ENCODE peak calls at places on chromosomes 6 and 20, in eight cellular contexts. One of them, this sample, is unnamed.

GRCh38 chr6:18323935-18324707 is 59.8 kb upstream of the DEK start:
- DNase-seq in hepatocyte: peak
- DNase-seq in left ventricle myocardium inferior: no peak
- DNase-seq in fibroblast of pulmonary artery: peak
- DNase-seq in psoas muscle: no peak
- DNase-seq in dorsolateral prefrontal cortex: no peak
- DNase-seq in A673: peak
- DNase-seq in choroid plexus epithelial cell: peak
- DNase-seq in this sample: peak

GRCh38 chr20:49583669-49584417 is 15.9 kb upstream of the PTGIS start:
- DNase-seq in left ventricle myocardium inferior: peak
- DNase-seq in dorsolateral prefrontal cortex: no peak
- DNase-seq in hepatocyte: peak
- DNase-seq in choroid plexus epithelial cell: peak
- DNase-seq in A673: no peak
- DNase-seq in fibroblast of pulmonary artery: peak
- DNase-seq in psoas muscle: peak
- DNase-seq in this sample: peak

GRCh38 chr6:15901141-15902115 is 227.5 kb upstream of the MYLIP start:
- DNase-seq in psoas muscle: no peak
- DNase-seq in left ventricle myocardium inferior: no peak
- DNase-seq in choroid plexus epithelial cell: no peak
- DNase-seq in hepatocyte: peak
- DNase-seq in dorsolateral prefrontal cortex: no peak
- DNase-seq in A673: no peak
- DNase-seq in fibroblast of pulmonary artery: no peak
- DNase-seq in this sample: no peak

GRCh38 chr6:4351857-4352669 is 216.7 kb upstream of the ECI2 start:
- DNase-seq in fibroblast of pulmonary artery: peak
- DNase-seq in dorsolateral prefrontal cortex: peak
- DNase-seq in A673: peak
- DNase-seq in left ventricle myocardium inferior: peak
- DNase-seq in hepatocyte: peak
- DNase-seq in choroid plexus epithelial cell: peak
- DNase-seq in psoas muscle: peak
- DNase-seq in this sample: peak

GRCh38 chr6:152068622-152069261 is 261.3 kb downstream of the ESR1 start:
- DNase-seq in choroid plexus epithelial cell: peak
- DNase-seq in left ventricle myocardium inferior: no peak
- DNase-seq in dorsolateral prefrontal cortex: no peak
- DNase-seq in psoas muscle: no peak
- DNase-seq in hepatocyte: no peak
- DNase-seq in fibroblast of pulmonary artery: peak
- DNase-seq in A673: peak
- DNase-seq in this sample: peak

GRCh38 chr6:30743099-30744053 is 889 bp upstream of the FLOT1 start:
- DNase-seq in choroid plexus epithelial cell: peak
- DNase-seq in hepatocyte: no peak
- DNase-seq in dorsolateral prefrontal cortex: no peak
- DNase-seq in left ventricle myocardium inferior: no peak
- DNase-seq in fibroblast of pulmonary artery: peak
- DNase-seq in psoas muscle: peak
- DNase-seq in A673: peak
- DNase-seq in this sample: peak

GRCh38 chr6:131159578-131159977 is 24.3 kb downstream of the AKAP7 start:
- DNase-seq in choroid plexus epithelial cell: peak
- DNase-seq in hepatocyte: no peak
- DNase-seq in fibroblast of pulmonary artery: peak
- DNase-seq in A673: no peak
- DNase-seq in left ventricle myocardium inferior: no peak
- DNase-seq in psoas muscle: no peak
- DNase-seq in dorsolateral prefrontal cortex: no peak
- DNase-seq in this sample: peak

GRCh38 chr6:30894381-30894780 is 10.1 kb downstream of the DDR1 start:
- DNase-seq in dorsolateral prefrontal cortex: no peak
- DNase-seq in A673: no peak
- DNase-seq in hepatocyte: no peak
- DNase-seq in fibroblast of pulmonary artery: no peak
- DNase-seq in choroid plexus epithelial cell: no peak
- DNase-seq in left ventricle myocardium inferior: no peak
- DNase-seq in psoas muscle: no peak
- DNase-seq in this sample: no peak

GRCh38 chr20:23362392-23363256 is 642 bp downstream of the GZF1 start:
- DNase-seq in fibroblast of pulmonary artery: peak
- DNase-seq in dorsolateral prefrontal cortex: peak
- DNase-seq in psoas muscle: peak
- DNase-seq in choroid plexus epithelial cell: peak
- DNase-seq in left ventricle myocardium inferior: peak
- DNase-seq in hepatocyte: peak
- DNase-seq in A673: peak
- DNase-seq in this sample: peak

GRCh38 chr6:30213654-30213998 is 420 bp upstream of the TRIM26 start:
- DNase-seq in dorsolateral prefrontal cortex: no peak
- DNase-seq in psoas muscle: no peak
- DNase-seq in hepatocyte: no peak
- DNase-seq in left ventricle myocardium inferior: no peak
- DNase-seq in fibroblast of pulmonary artery: no peak
- DNase-seq in choroid plexus epithelial cell: no peak
- DNase-seq in A673: no peak
- DNase-seq in this sample: no peak

GRCh38 chr6:42331019-42331418 is 113.4 kb upstream of the MRPS10 start:
- DNase-seq in psoas muscle: no peak
- DNase-seq in left ventricle myocardium inferior: no peak
- DNase-seq in fibroblast of pulmonary artery: no peak
- DNase-seq in hepatocyte: no peak
- DNase-seq in choroid plexus epithelial cell: no peak
- DNase-seq in A673: peak
- DNase-seq in dorsolateral prefrontal cortex: no peak
- DNase-seq in this sample: no peak

GRCh38 chr20:50401587-50402343 is 108.4 kb upstream of the PTPN1 start:
- DNase-seq in choroid plexus epithelial cell: no peak
- DNase-seq in psoas muscle: no peak
- DNase-seq in left ventricle myocardium inferior: no peak
- DNase-seq in hepatocyte: no peak
- DNase-seq in fibroblast of pulmonary artery: no peak
- DNase-seq in A673: no peak
- DNase-seq in dorsolateral prefrontal cortex: no peak
- DNase-seq in this sample: no peak

GRCh38 chr20:47499053-47499452 is 2.6 kb upstream of the NCOA3 start:
- DNase-seq in left ventricle myocardium inferior: no peak
- DNase-seq in fibroblast of pulmonary artery: no peak
- DNase-seq in choroid plexus epithelial cell: no peak
- DNase-seq in psoas muscle: no peak
- DNase-seq in dorsolateral prefrontal cortex: no peak
- DNase-seq in A673: no peak
- DNase-seq in hepatocyte: no peak
- DNase-seq in this sample: no peak

GRCh38 chr6:43865947-43866346 is 95.9 kb downstream of the VEGFA start:
- DNase-seq in A673: peak
- DNase-seq in dorsolateral prefrontal cortex: no peak
- DNase-seq in hepatocyte: peak
- DNase-seq in psoas muscle: no peak
- DNase-seq in left ventricle myocardium inferior: no peak
- DNase-seq in fibroblast of pulmonary artery: no peak
- DNase-seq in choroid plexus epithelial cell: no peak
- DNase-seq in this sample: no peak

GRCh38 chr20:44773070-44773829 is 27.6 kb downstream of the KCNK15 start:
- DNase-seq in dorsolateral prefrontal cortex: no peak
- DNase-seq in choroid plexus epithelial cell: no peak
- DNase-seq in hepatocyte: no peak
- DNase-seq in left ventricle myocardium inferior: no peak
- DNase-seq in A673: no peak
- DNase-seq in psoas muscle: no peak
- DNase-seq in fibroblast of pulmonary artery: no peak
- DNase-seq in this sample: no peak

GRCh38 chr6:35360349-35361138 is 18.2 kb downstream of the PPARD start:
- DNase-seq in dorsolateral prefrontal cortex: peak
- DNase-seq in hepatocyte: peak
- DNase-seq in left ventricle myocardium inferior: peak
- DNase-seq in fibroblast of pulmonary artery: peak
- DNase-seq in A673: no peak
- DNase-seq in choroid plexus epithelial cell: peak
- DNase-seq in psoas muscle: peak
- DNase-seq in this sample: peak
- H3K4me3 ChIP-seq in dorsolateral prefrontal cortex: no peak
- H3K4me3 ChIP-seq in hepatocyte: no peak
- H3K4me3 ChIP-seq in left ventricle myocardium inferior: no peak
- H3K4me3 ChIP-seq in fibroblast of pulmonary artery: no peak
- H3K4me3 ChIP-seq in A673: no peak
- H3K4me3 ChIP-seq in choroid plexus epithelial cell: no peak
- H3K4me3 ChIP-seq in psoas muscle: no peak
- H3K4me3 ChIP-seq in this sample: no peak

GRCh38 chr20:46127396-46128010 is 9.4 kb downstream of the CD40 start:
- DNase-seq in choroid plexus epithelial cell: no peak
- DNase-seq in A673: no peak
- DNase-seq in hepatocyte: no peak
- DNase-seq in left ventricle myocardium inferior: no peak
- DNase-seq in psoas muscle: no peak
- DNase-seq in fibroblast of pulmonary artery: no peak
- DNase-seq in dorsolateral prefrontal cortex: no peak
- DNase-seq in this sample: no peak

GRCh38 chr20:46129955-46130481 is 11.9 kb downstream of the CD40 start:
- DNase-seq in psoas muscle: no peak
- DNase-seq in choroid plexus epithelial cell: no peak
- DNase-seq in A673: no peak
- DNase-seq in hepatocyte: no peak
- DNase-seq in left ventricle myocardium inferior: no peak
- DNase-seq in dorsolateral prefrontal cortex: no peak
- DNase-seq in fibroblast of pulmonary artery: no peak
- DNase-seq in this sample: no peak

GRCh38 chr20:46130534-46130933 is 12.4 kb downstream of the CD40 start:
- DNase-seq in left ventricle myocardium inferior: no peak
- DNase-seq in fibroblast of pulmonary artery: no peak
- DNase-seq in dorsolateral prefrontal cortex: no peak
- DNase-seq in A673: no peak
- DNase-seq in choroid plexus epithelial cell: no peak
- DNase-seq in hepatocyte: no peak
- DNase-seq in psoas muscle: no peak
- DNase-seq in this sample: no peak

GRCh38 chr20:46126440-46127056 is 8.4 kb downstream of the CD40 start:
- DNase-seq in psoas muscle: no peak
- DNase-seq in left ventricle myocardium inferior: no peak
- DNase-seq in dorsolateral prefrontal cortex: no peak
- DNase-seq in hepatocyte: no peak
- DNase-seq in A673: no peak
- DNase-seq in fibroblast of pulmonary artery: no peak
- DNase-seq in choroid plexus epithelial cell: no peak
- DNase-seq in this sample: no peak

DNA sequence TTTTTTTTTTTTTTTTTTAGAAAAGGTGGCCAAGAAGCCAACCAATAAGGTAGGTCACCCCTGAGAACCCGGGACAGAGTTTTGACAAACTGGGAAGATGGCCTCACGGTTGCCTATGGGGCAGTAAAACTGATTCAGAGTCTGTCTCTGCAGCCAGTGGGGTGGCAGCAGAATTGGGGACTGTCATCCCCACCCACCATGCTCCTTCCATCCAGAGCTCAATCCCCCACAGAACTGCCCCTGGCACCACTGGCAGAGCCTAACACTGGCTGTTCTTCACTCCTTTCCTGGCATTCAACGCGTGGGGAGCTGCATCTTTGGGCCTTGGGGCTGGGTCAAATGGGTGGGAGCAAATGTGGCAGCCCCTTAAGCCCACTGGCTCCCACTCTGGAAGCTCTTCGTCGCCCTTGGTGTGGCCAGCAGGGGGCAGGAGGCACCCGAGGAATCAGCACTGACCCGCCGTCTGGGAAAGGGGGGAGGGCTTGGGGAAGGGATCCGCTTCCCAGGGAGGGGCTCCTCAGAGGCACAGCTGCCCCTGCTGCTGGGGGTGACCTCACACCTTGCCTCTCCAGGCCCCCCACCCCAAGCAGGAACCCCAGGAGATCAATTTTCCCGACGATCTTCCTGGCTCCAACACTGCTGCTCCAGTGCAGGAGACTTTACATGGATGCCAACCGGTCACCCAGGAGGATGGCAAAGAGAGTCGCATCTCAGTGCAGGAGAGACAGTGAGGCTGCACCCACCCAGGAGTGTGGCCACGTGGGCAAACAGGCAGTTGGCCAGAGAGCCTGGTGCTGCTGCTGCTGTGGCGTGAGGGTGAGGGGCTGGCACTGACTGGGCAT is 10.4 kb downstream of the CD40 start:
- DNase-seq in fibroblast of pulmonary artery: peak
- DNase-seq in dorsolateral prefrontal cortex: peak
- DNase-seq in hepatocyte: peak
- DNase-seq in psoas muscle: no peak
- DNase-seq in choroid plexus epithelial cell: peak
- DNase-seq in A673: peak
- DNase-seq in left ventricle myocardium inferior: no peak
- DNase-seq in this sample: peak
- TF ChIP-seq CTCF in fibroblast of pulmonary artery: peak
- TF ChIP-seq CTCF in dorsolateral prefrontal cortex: peak
- TF ChIP-seq CTCF in hepatocyte: peak
- TF ChIP-seq CTCF in psoas muscle: peak
- TF ChIP-seq CTCF in choroid plexus epithelial cell: peak
- TF ChIP-seq CTCF in A673: peak
- TF ChIP-seq CTCF in left ventricle myocardium inferior: peak
- TF ChIP-seq CTCF in this sample: peak

DNA sequence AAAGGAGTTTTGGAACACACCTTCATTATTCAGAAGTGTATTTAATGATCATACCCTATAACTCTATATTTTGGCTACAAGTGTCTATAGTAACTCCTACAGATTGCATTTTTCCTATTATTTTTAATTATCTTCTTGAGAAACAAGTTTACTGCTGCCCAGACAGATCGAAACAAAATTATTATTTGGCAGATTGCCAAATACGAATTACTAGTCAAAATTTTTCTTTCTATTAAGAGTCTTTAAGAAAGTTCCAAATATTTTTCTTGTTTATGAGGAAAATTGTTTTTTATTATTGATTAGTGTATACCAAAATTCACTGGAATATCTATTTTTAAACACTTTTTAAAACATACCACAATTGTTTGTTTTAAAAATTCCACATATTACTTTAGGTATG is 821.9 kb upstream of the SLC35B3 start:
- DNase-seq in dorsolateral prefrontal cortex: no peak
- DNase-seq in hepatocyte: no peak
- DNase-seq in choroid plexus epithelial cell: no peak
- DNase-seq in A673: no peak
- DNase-seq in psoas muscle: no peak
- DNase-seq in left ventricle myocardium inferior: no peak
- DNase-seq in fibroblast of pulmonary artery: no peak
- DNase-seq in this sample: no peak
- H3K4me3 ChIP-seq in dorsolateral prefrontal cortex: no peak
- H3K4me3 ChIP-seq in hepatocyte: no peak
- H3K4me3 ChIP-seq in choroid plexus epithelial cell: no peak
- H3K4me3 ChIP-seq in A673: no peak
- H3K4me3 ChIP-seq in psoas muscle: no peak
- H3K4me3 ChIP-seq in left ventricle myocardium inferior: no peak
- H3K4me3 ChIP-seq in fibroblast of pulmonary artery: no peak
- H3K4me3 ChIP-seq in this sample: no peak

DNA sequence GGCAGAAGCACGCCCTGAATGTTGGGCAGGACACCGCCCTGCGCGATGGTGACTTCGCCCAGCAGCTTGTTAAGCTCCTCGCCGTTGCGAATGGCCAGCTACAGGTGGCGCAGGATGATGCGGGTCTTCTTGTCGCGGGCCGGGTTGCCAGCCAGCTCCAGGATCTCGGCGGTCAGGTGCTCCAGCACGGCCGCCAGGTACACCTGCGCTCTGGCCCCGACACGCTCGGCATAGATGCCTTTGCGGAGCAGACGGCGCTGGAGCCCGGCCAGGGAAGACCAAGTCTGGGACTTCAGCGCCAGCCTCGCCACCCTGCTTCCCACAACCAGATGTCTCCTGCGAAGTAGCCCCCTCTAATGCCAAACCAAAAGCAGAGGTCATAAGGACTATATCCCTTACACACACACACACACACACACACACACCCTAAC is 8.0 kb upstream of the SLC17A3 start:
- DNase-seq in choroid plexus epithelial cell: no peak
- DNase-seq in hepatocyte: peak
- DNase-seq in dorsolateral prefrontal cortex: no peak
- DNase-seq in fibroblast of pulmonary artery: no peak
- DNase-seq in psoas muscle: no peak
- DNase-seq in A673: peak
- DNase-seq in left ventricle myocardium inferior: peak
- DNase-seq in this sample: no peak
- TF ChIP-seq CTCF in choroid plexus epithelial cell: no peak
- TF ChIP-seq CTCF in hepatocyte: no peak
- TF ChIP-seq CTCF in dorsolateral prefrontal cortex: no peak
- TF ChIP-seq CTCF in fibroblast of pulmonary artery: no peak
- TF ChIP-seq CTCF in psoas muscle: no peak
- TF ChIP-seq CTCF in A673: no peak
- TF ChIP-seq CTCF in left ventricle myocardium inferior: no peak
- TF ChIP-seq CTCF in this sample: no peak

This sample was measured in cardiac fibroblast.